ENCODE peak calls at places on chromosomes 7 and 10, in four cellular contexts. One of them, this sample, is unnamed.

GRCh38 chr7:19118896-19119301 is 1.5 kb upstream of the TWIST1 start:
- DNase-seq in stimulated activated CD4-positive, alpha-beta T cell treated with anti-CD3 and anti-CD28 coated beads, Interleukin-4, amount 100 ng/mL, for 4 hours: no peak
- DNase-seq in fibroblast of gingiva: no peak
- DNase-seq in posterior vena cava: peak
- DNase-seq in this sample: no peak

GRCh38 chr7:98051118-98051744 is 55.4 kb upstream of the LMTK2 start:
- DNase-seq in stimulated activated CD4-positive, alpha-beta T cell treated with anti-CD3 and anti-CD28 coated beads, Interleukin-4, amount 100 ng/mL, for 4 hours: peak
- DNase-seq in fibroblast of gingiva: no peak
- DNase-seq in posterior vena cava: no peak
- DNase-seq in this sample: peak

GRCh38 chr7:81676813-81677212 is 93.0 kb downstream of the HGF start:
- DNase-seq in stimulated activated CD4-positive, alpha-beta T cell treated with anti-CD3 and anti-CD28 coated beads, Interleukin-4, amount 100 ng/mL, for 4 hours: no peak
- DNase-seq in fibroblast of gingiva: peak
- DNase-seq in posterior vena cava: no peak
- DNase-seq in this sample: no peak

GRCh38 chr10:114273910-114274309 is 34.9 kb downstream of the VWA2 start:
- DNase-seq in stimulated activated CD4-positive, alpha-beta T cell treated with anti-CD3 and anti-CD28 coated beads, Interleukin-4, amount 100 ng/mL, for 4 hours: no peak
- DNase-seq in fibroblast of gingiva: no peak
- DNase-seq in posterior vena cava: peak
- DNase-seq in this sample: no peak

GRCh38 chr7:137717811-137718271 is 128.9 kb downstream of the DGKI start:
- DNase-seq in stimulated activated CD4-positive, alpha-beta T cell treated with anti-CD3 and anti-CD28 coated beads, Interleukin-4, amount 100 ng/mL, for 4 hours: no peak
- DNase-seq in fibroblast of gingiva: peak
- DNase-seq in posterior vena cava: no peak
- DNase-seq in this sample: no peak

GRCh38 chr7:36084485-36085091 is 68.5 kb upstream of the EEPD1 start:
- DNase-seq in stimulated activated CD4-positive, alpha-beta T cell treated with anti-CD3 and anti-CD28 coated beads, Interleukin-4, amount 100 ng/mL, for 4 hours: no peak
- DNase-seq in fibroblast of gingiva: no peak
- DNase-seq in posterior vena cava: no peak
- DNase-seq in this sample: no peak

GRCh38 chr10:71323407-71323806 is 4.3 kb downstream of the SLC29A3 start:
- DNase-seq in stimulated activated CD4-positive, alpha-beta T cell treated with anti-CD3 and anti-CD28 coated beads, Interleukin-4, amount 100 ng/mL, for 4 hours: no peak
- DNase-seq in fibroblast of gingiva: no peak
- DNase-seq in posterior vena cava: no peak
- DNase-seq in this sample: no peak

GRCh38 chr10:100697631-100698030 is 47.8 kb upstream of the PAX2 start:
- DNase-seq in stimulated activated CD4-positive, alpha-beta T cell treated with anti-CD3 and anti-CD28 coated beads, Interleukin-4, amount 100 ng/mL, for 4 hours: no peak
- DNase-seq in fibroblast of gingiva: no peak
- DNase-seq in posterior vena cava: no peak
- DNase-seq in this sample: no peak

GRCh38 chr10:95445223-95445836 is 115.8 kb downstream of the SORBS1 start:
- DNase-seq in stimulated activated CD4-positive, alpha-beta T cell treated with anti-CD3 and anti-CD28 coated beads, Interleukin-4, amount 100 ng/mL, for 4 hours: no peak
- DNase-seq in fibroblast of gingiva: peak
- DNase-seq in posterior vena cava: peak
- DNase-seq in this sample: no peak

GRCh38 chr10:109205929-109206585 is 717.3 kb downstream of the XPNPEP1 start:
- DNase-seq in stimulated activated CD4-positive, alpha-beta T cell treated with anti-CD3 and anti-CD28 coated beads, Interleukin-4, amount 100 ng/mL, for 4 hours: no peak
- DNase-seq in fibroblast of gingiva: no peak
- DNase-seq in posterior vena cava: no peak
- DNase-seq in this sample: no peak

GRCh38 chr10:122062831-122063674 is 74.1 kb downstream of the TACC2 start:
- DNase-seq in stimulated activated CD4-positive, alpha-beta T cell treated with anti-CD3 and anti-CD28 coated beads, Interleukin-4, amount 100 ng/mL, for 4 hours: no peak
- DNase-seq in fibroblast of gingiva: peak
- DNase-seq in posterior vena cava: peak
- DNase-seq in this sample: no peak

GRCh38 chr10:118918116-118918515 is 111.4 kb upstream of the NANOS1 start:
- DNase-seq in stimulated activated CD4-positive, alpha-beta T cell treated with anti-CD3 and anti-CD28 coated beads, Interleukin-4, amount 100 ng/mL, for 4 hours: no peak
- DNase-seq in fibroblast of gingiva: no peak
- DNase-seq in posterior vena cava: no peak
- DNase-seq in this sample: no peak

GRCh38 chr7:74684921-74685320 is 27.4 kb downstream of the GTF2I start:
- DNase-seq in stimulated activated CD4-positive, alpha-beta T cell treated with anti-CD3 and anti-CD28 coated beads, Interleukin-4, amount 100 ng/mL, for 4 hours: no peak
- DNase-seq in fibroblast of gingiva: no peak
- DNase-seq in posterior vena cava: no peak
- DNase-seq in this sample: no peak

GRCh38 chr7:19009936-19010280 is 107.5 kb downstream of the TWIST1 start:
- DNase-seq in stimulated activated CD4-positive, alpha-beta T cell treated with anti-CD3 and anti-CD28 coated beads, Interleukin-4, amount 100 ng/mL, for 4 hours: no peak
- DNase-seq in fibroblast of gingiva: peak
- DNase-seq in posterior vena cava: no peak
- DNase-seq in this sample: no peak

GRCh38 chr10:926075-926698 is 5.3 kb downstream of the LARP4B start:
- DNase-seq in stimulated activated CD4-positive, alpha-beta T cell treated with anti-CD3 and anti-CD28 coated beads, Interleukin-4, amount 100 ng/mL, for 4 hours: no peak
- DNase-seq in fibroblast of gingiva: no peak
- DNase-seq in posterior vena cava: no peak
- DNase-seq in this sample: no peak

GRCh38 chr10:35910234-35910633 is 268.1 kb upstream of the FZD8 start:
- DNase-seq in stimulated activated CD4-positive, alpha-beta T cell treated with anti-CD3 and anti-CD28 coated beads, Interleukin-4, amount 100 ng/mL, for 4 hours: no peak
- DNase-seq in fibroblast of gingiva: peak
- DNase-seq in posterior vena cava: no peak
- DNase-seq in this sample: no peak

GRCh38 chr10:130352291-130352645 is 216.1 kb downstream of the GLRX3 start:
- DNase-seq in stimulated activated CD4-positive, alpha-beta T cell treated with anti-CD3 and anti-CD28 coated beads, Interleukin-4, amount 100 ng/mL, for 4 hours: no peak
- DNase-seq in fibroblast of gingiva: no peak
- DNase-seq in posterior vena cava: peak
- DNase-seq in this sample: no peak

GRCh38 chr10:75072727-75073126 is 38.7 kb upstream of the SAMD8 start:
- DNase-seq in stimulated activated CD4-positive, alpha-beta T cell treated with anti-CD3 and anti-CD28 coated beads, Interleukin-4, amount 100 ng/mL, for 4 hours: no peak
- DNase-seq in fibroblast of gingiva: no peak
- DNase-seq in posterior vena cava: peak
- DNase-seq in this sample: no peak

GRCh38 chr7:130048906-130049305 is 2.3 kb downstream of the ZC3HC1 start:
- DNase-seq in stimulated activated CD4-positive, alpha-beta T cell treated with anti-CD3 and anti-CD28 coated beads, Interleukin-4, amount 100 ng/mL, for 4 hours: no peak
- DNase-seq in fibroblast of gingiva: no peak
- DNase-seq in posterior vena cava: no peak
- DNase-seq in this sample: no peak

GRCh38 chr10:104735469-104735868 is 94.4 kb downstream of the SORCS3 start:
- DNase-seq in stimulated activated CD4-positive, alpha-beta T cell treated with anti-CD3 and anti-CD28 coated beads, Interleukin-4, amount 100 ng/mL, for 4 hours: no peak
- DNase-seq in fibroblast of gingiva: no peak
- DNase-seq in posterior vena cava: no peak
- DNase-seq in this sample: no peak

GRCh38 chr10:110867807-110868465 is 3.8 kb upstream of the PDCD4 start:
- DNase-seq in stimulated activated CD4-positive, alpha-beta T cell treated with anti-CD3 and anti-CD28 coated beads, Interleukin-4, amount 100 ng/mL, for 4 hours: no peak
- DNase-seq in fibroblast of gingiva: no peak
- DNase-seq in posterior vena cava: no peak
- DNase-seq in this sample: no peak

GRCh38 chr7:96449094-96449493 is 127.2 kb upstream of the SLC25A13 start:
- DNase-seq in stimulated activated CD4-positive, alpha-beta T cell treated with anti-CD3 and anti-CD28 coated beads, Interleukin-4, amount 100 ng/mL, for 4 hours: no peak
- DNase-seq in fibroblast of gingiva: no peak
- DNase-seq in posterior vena cava: no peak
- DNase-seq in this sample: no peak

GRCh38 chr7:5586279-5586962 is 162.8 kb upstream of the TNRC18 start:
- DNase-seq in stimulated activated CD4-positive, alpha-beta T cell treated with anti-CD3 and anti-CD28 coated beads, Interleukin-4, amount 100 ng/mL, for 4 hours: no peak
- DNase-seq in fibroblast of gingiva: no peak
- DNase-seq in posterior vena cava: no peak
- DNase-seq in this sample: no peak

GRCh38 chr7:38465946-38466345 is 165.2 kb downstream of the AMPH start:
- DNase-seq in stimulated activated CD4-positive, alpha-beta T cell treated with anti-CD3 and anti-CD28 coated beads, Interleukin-4, amount 100 ng/mL, for 4 hours: no peak
- DNase-seq in fibroblast of gingiva: peak
- DNase-seq in posterior vena cava: no peak
- DNase-seq in this sample: no peak

GRCh38 chr10:34528320-34528719 is 286.8 kb downstream of the PARD3 start:
- DNase-seq in stimulated activated CD4-positive, alpha-beta T cell treated with anti-CD3 and anti-CD28 coated beads, Interleukin-4, amount 100 ng/mL, for 4 hours: no peak
- DNase-seq in fibroblast of gingiva: peak
- DNase-seq in posterior vena cava: no peak
- DNase-seq in this sample: no peak

GRCh38 chr10:117499248-117500105 is 43.1 kb upstream of the EMX2 start:
- DNase-seq in stimulated activated CD4-positive, alpha-beta T cell treated with anti-CD3 and anti-CD28 coated beads, Interleukin-4, amount 100 ng/mL, for 4 hours: no peak
- DNase-seq in fibroblast of gingiva: no peak
- DNase-seq in posterior vena cava: no peak
- DNase-seq in this sample: no peak

GRCh38 chr7:30846378-30846777 is 65.3 kb upstream of the AQP1 start:
- DNase-seq in stimulated activated CD4-positive, alpha-beta T cell treated with anti-CD3 and anti-CD28 coated beads, Interleukin-4, amount 100 ng/mL, for 4 hours: no peak
- DNase-seq in fibroblast of gingiva: no peak
- DNase-seq in posterior vena cava: no peak
- DNase-seq in this sample: no peak

GRCh38 chr7:80078159-80078731 is 56.4 kb upstream of the GNAI1 start:
- DNase-seq in stimulated activated CD4-positive, alpha-beta T cell treated with anti-CD3 and anti-CD28 coated beads, Interleukin-4, amount 100 ng/mL, for 4 hours: peak
- DNase-seq in fibroblast of gingiva: peak
- DNase-seq in posterior vena cava: no peak
- DNase-seq in this sample: no peak

GRCh38 chr10:43196981-43197833 is 59.0 kb downstream of the CSGALNACT2 start:
- DNase-seq in stimulated activated CD4-positive, alpha-beta T cell treated with anti-CD3 and anti-CD28 coated beads, Interleukin-4, amount 100 ng/mL, for 4 hours: no peak
- DNase-seq in fibroblast of gingiva: no peak
- DNase-seq in posterior vena cava: peak
- DNase-seq in this sample: no peak

GRCh38 chr7:123749537-123749857 is 694 bp upstream of the WASL start:
- DNase-seq in stimulated activated CD4-positive, alpha-beta T cell treated with anti-CD3 and anti-CD28 coated beads, Interleukin-4, amount 100 ng/mL, for 4 hours: peak
- DNase-seq in fibroblast of gingiva: peak
- DNase-seq in posterior vena cava: no peak
- DNase-seq in this sample: no peak

GRCh38 chr10:114297136-114297705 is 58.2 kb downstream of the VWA2 start:
- DNase-seq in stimulated activated CD4-positive, alpha-beta T cell treated with anti-CD3 and anti-CD28 coated beads, Interleukin-4, amount 100 ng/mL, for 4 hours: no peak
- DNase-seq in fibroblast of gingiva: no peak
- DNase-seq in posterior vena cava: peak
- DNase-seq in this sample: no peak

GRCh38 chr7:43439631-43440401 is 143.1 kb upstream of the STK17A start:
- DNase-seq in stimulated activated CD4-positive, alpha-beta T cell treated with anti-CD3 and anti-CD28 coated beads, Interleukin-4, amount 100 ng/mL, for 4 hours: peak
- DNase-seq in fibroblast of gingiva: peak
- DNase-seq in posterior vena cava: no peak
- DNase-seq in this sample: peak

GRCh38 chr10:14184841-14185500 is 145.8 kb downstream of the FRMD4A start:
- DNase-seq in stimulated activated CD4-positive, alpha-beta T cell treated with anti-CD3 and anti-CD28 coated beads, Interleukin-4, amount 100 ng/mL, for 4 hours: peak
- DNase-seq in fibroblast of gingiva: no peak
- DNase-seq in posterior vena cava: no peak
- DNase-seq in this sample: peak

GRCh38 chr7:106657085-106657991 is 3.6 kb downstream of the CCDC71L start:
- DNase-seq in stimulated activated CD4-positive, alpha-beta T cell treated with anti-CD3 and anti-CD28 coated beads, Interleukin-4, amount 100 ng/mL, for 4 hours: no peak
- DNase-seq in fibroblast of gingiva: peak
- DNase-seq in posterior vena cava: no peak
- DNase-seq in this sample: no peak

GRCh38 chr7:118080947-118081346 is 103.0 kb upstream of the LSM8 start:
- DNase-seq in stimulated activated CD4-positive, alpha-beta T cell treated with anti-CD3 and anti-CD28 coated beads, Interleukin-4, amount 100 ng/mL, for 4 hours: peak
- DNase-seq in fibroblast of gingiva: no peak
- DNase-seq in posterior vena cava: no peak
- DNase-seq in this sample: peak

GRCh38 chr7:36301914-36302771 is 87.5 kb upstream of the ANLN start:
- DNase-seq in stimulated activated CD4-positive, alpha-beta T cell treated with anti-CD3 and anti-CD28 coated beads, Interleukin-4, amount 100 ng/mL, for 4 hours: no peak
- DNase-seq in fibroblast of gingiva: no peak
- DNase-seq in posterior vena cava: no peak
- DNase-seq in this sample: no peak

GRCh38 chr7:25296086-25296485 is 67.8 kb upstream of the NPVF start:
- DNase-seq in stimulated activated CD4-positive, alpha-beta T cell treated with anti-CD3 and anti-CD28 coated beads, Interleukin-4, amount 100 ng/mL, for 4 hours: no peak
- DNase-seq in fibroblast of gingiva: no peak
- DNase-seq in posterior vena cava: no peak
- DNase-seq in this sample: no peak

GRCh38 chr10:47167591-47167990 is 132.4 kb upstream of the GDF10 start:
- DNase-seq in stimulated activated CD4-positive, alpha-beta T cell treated with anti-CD3 and anti-CD28 coated beads, Interleukin-4, amount 100 ng/mL, for 4 hours: no peak
- DNase-seq in fibroblast of gingiva: no peak
- DNase-seq in posterior vena cava: no peak
- DNase-seq in this sample: no peak

GRCh38 chr10:125840955-125841354 is 17.6 kb downstream of the BCCIP start:
- DNase-seq in stimulated activated CD4-positive, alpha-beta T cell treated with anti-CD3 and anti-CD28 coated beads, Interleukin-4, amount 100 ng/mL, for 4 hours: no peak
- DNase-seq in fibroblast of gingiva: peak
- DNase-seq in posterior vena cava: no peak
- DNase-seq in this sample: no peak

GRCh38 chr7:44791278-44792219 is 4.9 kb upstream of the PPIA start:
- DNase-seq in stimulated activated CD4-positive, alpha-beta T cell treated with anti-CD3 and anti-CD28 coated beads, Interleukin-4, amount 100 ng/mL, for 4 hours: no peak
- DNase-seq in fibroblast of gingiva: peak
- DNase-seq in posterior vena cava: no peak
- DNase-seq in this sample: no peak